ENCODE peak calls at places on chromosomes 13 and 19, in four cellular contexts. One of them, this sample, is unnamed. For H3K4me1, the result is how much of the 10 kb centered on the place peaks cover.

GRCh38 chr19:42024622-42025111 is 30.6 kb upstream of the ATP1A3 start:
- DNase-seq in sigmoid colon: peak
- DNase-seq in A549: no peak
- DNase-seq in cardiac muscle cell: peak
- DNase-seq in this sample: no peak

GRCh38 chr13:106533940-106534843 is 1.3 kb downstream of the EFNB2 start:
- DNase-seq in sigmoid colon: peak
- DNase-seq in A549: no peak
- DNase-seq in cardiac muscle cell: peak
- DNase-seq in this sample: peak

GRCh38 chr13:97142452-97142851 is 79.7 kb upstream of the MBNL2 start:
- DNase-seq in sigmoid colon: no peak
- DNase-seq in A549: peak
- DNase-seq in cardiac muscle cell: peak
- DNase-seq in this sample: no peak

GRCh38 chr13:30520571-30520970 is 54.8 kb upstream of the HMGB1 start:
- DNase-seq in sigmoid colon: no peak
- DNase-seq in A549: peak
- DNase-seq in cardiac muscle cell: no peak
- DNase-seq in this sample: no peak

GRCh38 chr13:110546933-110547332 is 14.6 kb downstream of the RAB20 start:
- DNase-seq in sigmoid colon: peak
- DNase-seq in A549: peak
- DNase-seq in cardiac muscle cell: no peak
- DNase-seq in this sample: peak

GRCh38 chr13:102724923-102725322 is 30.1 kb upstream of the METTL21C start:
- DNase-seq in sigmoid colon: no peak
- DNase-seq in A549: peak
- DNase-seq in cardiac muscle cell: peak
- DNase-seq in this sample: no peak

GRCh38 chr13:113608246-113608635 is 23.7 kb downstream of the TFDP1 start:
- DNase-seq in sigmoid colon: no peak
- DNase-seq in A549: no peak
- DNase-seq in cardiac muscle cell: no peak
- DNase-seq in this sample: no peak

GRCh38 chr19:3606690-3607289 is at the start of gene TBXA2R:
- DNase-seq in sigmoid colon: peak
- DNase-seq in A549: peak
- DNase-seq in cardiac muscle cell: peak
- DNase-seq in this sample: peak

GRCh38 chr13:23778007-23778687 is 111.1 kb downstream of the MIPEP start:
- DNase-seq in sigmoid colon: no peak
- DNase-seq in A549: no peak
- DNase-seq in cardiac muscle cell: no peak
- DNase-seq in this sample: no peak

GRCh38 chr13:80903911-80904310 is 563.0 kb upstream of the SPRY2 start:
- DNase-seq in sigmoid colon: no peak
- DNase-seq in A549: no peak
- DNase-seq in cardiac muscle cell: no peak
- DNase-seq in this sample: no peak

GRCh38 chr19:49361438-49362047 is 673 bp downstream of the TEAD2 start:
- DNase-seq in sigmoid colon: peak
- DNase-seq in A549: peak
- DNase-seq in cardiac muscle cell: peak
- DNase-seq in this sample: peak

GRCh38 chr19:28859811-28860210 is 353.1 kb downstream of the UQCRFS1 start:
- DNase-seq in sigmoid colon: no peak
- DNase-seq in A549: no peak
- DNase-seq in cardiac muscle cell: no peak
- DNase-seq in this sample: no peak

GRCh38 chr19:46081928-46082727 is 41.3 kb upstream of the IGFL4 start:
- DNase-seq in sigmoid colon: no peak
- DNase-seq in A549: peak
- DNase-seq in cardiac muscle cell: peak
- DNase-seq in this sample: no peak

GRCh38 chr19:13334801-13335481 is 171.3 kb downstream of the CACNA1A start:
- DNase-seq in sigmoid colon: no peak
- DNase-seq in A549: peak
- DNase-seq in cardiac muscle cell: no peak
- DNase-seq in this sample: no peak

GRCh38 chr19:17370026-17370587 is 7.0 kb downstream of the PLVAP start:
- DNase-seq in sigmoid colon: no peak
- DNase-seq in A549: no peak
- DNase-seq in cardiac muscle cell: no peak
- DNase-seq in this sample: no peak

GRCh38 chr19:13097331-13098258 is 5.1 kb downstream of the LYL1 start:
- DNase-seq in sigmoid colon: peak
- DNase-seq in A549: no peak
- DNase-seq in cardiac muscle cell: no peak
- DNase-seq in this sample: peak

GRCh38 chr13:99709134-99709533 is 207.9 kb downstream of the TM9SF2 start:
- DNase-seq in sigmoid colon: no peak
- DNase-seq in A549: no peak
- DNase-seq in cardiac muscle cell: no peak
- DNase-seq in this sample: no peak

GRCh38 chr13:72004975-72005374 is 138.0 kb upstream of the DACH1 start:
- DNase-seq in sigmoid colon: no peak
- DNase-seq in A549: no peak
- DNase-seq in cardiac muscle cell: no peak
- DNase-seq in this sample: no peak

GRCh38 chr13:51731759-51732158 is 72.2 kb downstream of the DHRS12 start:
- DNase-seq in sigmoid colon: no peak
- DNase-seq in A549: peak
- DNase-seq in cardiac muscle cell: no peak
- DNase-seq in this sample: no peak

GRCh38 chr13:44578064-44578394 is 1.9 kb upstream of the TSC22D1 start:
- DNase-seq in sigmoid colon: no peak
- DNase-seq in A549: peak
- DNase-seq in cardiac muscle cell: no peak
- DNase-seq in this sample: no peak

GRCh38 chr13:69604698-69605097 is 502.9 kb upstream of the ATXN8OS start:
- DNase-seq in sigmoid colon: no peak
- DNase-seq in A549: no peak
- DNase-seq in cardiac muscle cell: no peak
- DNase-seq in this sample: no peak

GRCh38 chr13:114198556-114198955 is 19.5 kb downstream of the CFAP97D2 start:
- DNase-seq in sigmoid colon: no peak
- DNase-seq in A549: no peak
- DNase-seq in cardiac muscle cell: no peak
- DNase-seq in this sample: no peak

GRCh38 chr13:105773887-105774538 is 761.4 kb downstream of the EFNB2 start:
- DNase-seq in sigmoid colon: no peak
- DNase-seq in A549: peak
- DNase-seq in cardiac muscle cell: no peak
- DNase-seq in this sample: no peak

GRCh38 chr13:112657850-112658445 is 31.9 kb upstream of the ATP11A start:
- DNase-seq in sigmoid colon: no peak
- DNase-seq in A549: no peak
- DNase-seq in cardiac muscle cell: no peak
- DNase-seq in this sample: no peak

GRCh38 chr19:48637948-48638830 is 1.0 kb upstream of the DBP start:
- DNase-seq in sigmoid colon: peak
- DNase-seq in A549: peak
- DNase-seq in cardiac muscle cell: peak
- DNase-seq in this sample: peak

GRCh38 chr13:108182652-108183051 is 32.7 kb downstream of the LIG4 start:
- DNase-seq in sigmoid colon: no peak
- DNase-seq in A549: no peak
- DNase-seq in cardiac muscle cell: no peak
- DNase-seq in this sample: no peak

GRCh38 chr19:29485293-29485692 is 40.5 kb upstream of the VSTM2B start:
- DNase-seq in sigmoid colon: peak
- DNase-seq in A549: no peak
- DNase-seq in cardiac muscle cell: no peak
- DNase-seq in this sample: peak

GRCh38 chr19:18251587-18252369 is 22.5 kb downstream of the IQCN start:
- DNase-seq in sigmoid colon: peak
- DNase-seq in A549: peak
- DNase-seq in cardiac muscle cell: peak
- DNase-seq in this sample: peak

GRCh38 chr13:32314271-32314967 is 744 bp downstream of the ZAR1L start:
- DNase-seq in sigmoid colon: peak
- DNase-seq in A549: no peak
- DNase-seq in cardiac muscle cell: no peak
- DNase-seq in this sample: peak

GRCh38 chr19:5547881-5548280 is 19.9 kb downstream of the TINCR start:
- DNase-seq in sigmoid colon: no peak
- DNase-seq in A549: peak
- DNase-seq in cardiac muscle cell: peak
- DNase-seq in this sample: no peak
- TF ChIP-seq CTCF in sigmoid colon: peak
- TF ChIP-seq CTCF in A549: peak
- TF ChIP-seq CTCF in cardiac muscle cell: peak
- TF ChIP-seq CTCF in this sample: no peak

GRCh38 chr19:11578342-11579142 is 1.1 kb upstream of the ACP5 start:
- DNase-seq in sigmoid colon: peak
- DNase-seq in A549: no peak
- DNase-seq in cardiac muscle cell: peak
- DNase-seq in this sample: peak
- H3K4me1 ChIP-seq in sigmoid colon: under half
- H3K4me1 ChIP-seq in A549: under half
- H3K4me1 ChIP-seq in cardiac muscle cell: under half
- H3K4me1 ChIP-seq in this sample: half or more

GRCh38 chr13:43422061-43422460 is 364.7 kb downstream of the ENOX1 start:
- DNase-seq in sigmoid colon: no peak
- DNase-seq in A549: no peak
- DNase-seq in cardiac muscle cell: no peak
- DNase-seq in this sample: no peak
- TF ChIP-seq CTCF in sigmoid colon: no peak
- TF ChIP-seq CTCF in A549: no peak
- TF ChIP-seq CTCF in cardiac muscle cell: no peak
- TF ChIP-seq CTCF in this sample: no peak

GRCh38 chr19:38848299-38849146 is 1.3 kb downstream of the HNRNPL start:
- DNase-seq in sigmoid colon: no peak
- DNase-seq in A549: no peak
- DNase-seq in cardiac muscle cell: no peak
- DNase-seq in this sample: peak
- H3K4me1 ChIP-seq in sigmoid colon: under half
- H3K4me1 ChIP-seq in A549: half or more
- H3K4me1 ChIP-seq in cardiac muscle cell: under half
- H3K4me1 ChIP-seq in this sample: half or more

GRCh38 chr13:36453518-36453917 is 21.2 kb downstream of the CCNA1 start:
- DNase-seq in sigmoid colon: no peak
- DNase-seq in A549: no peak
- DNase-seq in cardiac muscle cell: peak
- DNase-seq in this sample: no peak
- TF ChIP-seq CTCF in sigmoid colon: no peak
- TF ChIP-seq CTCF in A549: no peak
- TF ChIP-seq CTCF in cardiac muscle cell: peak
- TF ChIP-seq CTCF in this sample: no peak

GRCh38 chr13:40193290-40194203 is 472.9 kb downstream of the FOXO1 start:
- DNase-seq in sigmoid colon: peak
- DNase-seq in A549: no peak
- DNase-seq in cardiac muscle cell: no peak
- DNase-seq in this sample: no peak
- H3K4me1 ChIP-seq in sigmoid colon: half or more
- H3K4me1 ChIP-seq in A549: under half
- H3K4me1 ChIP-seq in cardiac muscle cell: under half
- H3K4me1 ChIP-seq in this sample: under half

GRCh38 chr13:94968040-94968756 is 255.9 kb upstream of the SOX21 start:
- DNase-seq in sigmoid colon: no peak
- DNase-seq in A549: peak
- DNase-seq in cardiac muscle cell: peak
- DNase-seq in this sample: no peak

GRCh38 chr13:94968757-94969086 is 256.4 kb upstream of the SOX21 start:
- DNase-seq in sigmoid colon: no peak
- DNase-seq in A549: no peak
- DNase-seq in cardiac muscle cell: no peak
- DNase-seq in this sample: no peak

GRCh38 chr13:94966380-94966779 is 254.0 kb upstream of the SOX21 start:
- DNase-seq in sigmoid colon: no peak
- DNase-seq in A549: no peak
- DNase-seq in cardiac muscle cell: no peak
- DNase-seq in this sample: no peak

GRCh38 chr13:94972262-94972661 is 259.9 kb upstream of the SOX21 start:
- DNase-seq in sigmoid colon: no peak
- DNase-seq in A549: no peak
- DNase-seq in cardiac muscle cell: no peak
- DNase-seq in this sample: no peak

DNA sequence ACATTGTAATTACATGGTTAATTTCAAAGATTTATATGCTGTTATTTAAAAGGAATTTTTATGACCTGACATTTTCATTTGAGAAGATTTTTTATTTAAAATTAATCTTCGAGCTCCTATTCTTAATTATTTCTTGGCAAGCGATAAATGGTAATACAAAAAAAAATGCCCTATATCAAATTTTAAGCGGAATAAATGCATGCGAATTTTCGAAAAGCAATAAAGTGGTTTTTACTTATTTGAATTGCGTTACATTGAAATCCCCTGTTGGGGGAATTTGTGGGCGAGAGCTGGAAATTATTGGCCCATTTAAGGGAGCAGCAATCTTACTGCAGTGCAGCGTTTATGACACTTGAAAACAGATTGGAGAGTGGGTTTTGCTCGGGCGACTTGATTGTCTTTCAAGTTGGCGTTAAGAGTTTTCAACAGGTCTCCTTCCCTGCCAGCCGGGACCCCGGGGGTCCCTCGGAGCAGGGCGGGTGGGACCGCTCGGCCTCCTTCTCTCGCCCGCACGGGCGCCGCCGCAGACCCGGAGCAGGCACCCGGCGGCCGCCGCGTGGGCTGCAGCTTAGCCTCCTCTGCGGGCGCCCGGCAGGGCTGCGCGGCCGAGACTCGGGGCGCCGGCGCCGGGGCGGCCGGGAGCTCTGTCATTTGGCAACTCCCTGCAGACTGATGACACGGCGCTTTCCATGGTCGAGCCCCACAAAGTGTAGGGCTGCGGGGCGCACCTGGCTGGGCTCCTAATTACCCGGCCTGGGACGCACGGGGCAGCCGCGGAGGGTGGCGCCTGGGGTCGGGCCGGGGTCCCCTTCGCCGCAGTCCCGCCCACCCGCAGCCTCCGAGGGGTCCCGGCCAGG is 255.1 kb upstream of the SOX21 start:
- DNase-seq in sigmoid colon: no peak
- DNase-seq in A549: peak
- DNase-seq in cardiac muscle cell: peak
- DNase-seq in this sample: no peak
- TF ChIP-seq CTCF in sigmoid colon: no peak
- TF ChIP-seq CTCF in A549: no peak
- TF ChIP-seq CTCF in cardiac muscle cell: no peak
- TF ChIP-seq CTCF in this sample: no peak

This sample was measured in spleen.